ENCODE peak calls at places on chromosomes 4 and X, in nine cellular contexts. O is LNCaP clone FGC, S is fibroblast of villous mesenchyme, V is lung, T is thyroid gland, P is NB4, N is Panc1, I is A673, X is body of pancreas. W is an unnamed sample.

GRCh38 chrX:54776987-54777672 is 20.9 kb downstream of the ITIH6 start:
- DNase-seq in I (no peak), N (no peak), P (no peak), T (no peak), O (no peak), S (no peak), V (no peak), X (no peak), W (no peak)

GRCh38 chr4:156298230-156298629 is 344.6 kb upstream of the CTSO start:
- DNase-seq in V (no peak), O (no peak), S (peak; percentile 21), N (no peak), P (no peak), T (no peak), X (no peak), I (peak; percentile 24), W (no peak)

GRCh38 chr4:175536852-175537453 is 275.1 kb downstream of the GPM6A start:
- DNase-seq in V (no peak), T (no peak), O (peak; percentile 28), X (no peak), S (peak; percentile 40), I (peak; percentile 71), P (peak; percentile 59), N (peak; percentile 62), W (no peak)

GRCh38 chr4:148073349-148073748 is 341.5 kb downstream of the ARHGAP10 start:
- DNase-seq in T (no peak), O (no peak), X (no peak), I (no peak), V (no peak), P (no peak), N (no peak), S (no peak), W (no peak)

GRCh38 chr4:129233691-129234090 is 137.7 kb downstream of the C4orf33 start:
- DNase-seq in T (no peak), N (no peak), S (no peak), V (no peak), X (no peak), P (no peak), I (no peak), O (no peak), W (no peak)

GRCh38 chr4:186137193-186137792 is 32.8 kb downstream of the FAM149A start:
- DNase-seq in X (no peak), O (no peak), V (no peak), T (no peak), N (no peak), I (peak; percentile 38), S (peak; percentile 25), P (peak; percentile 21), W (no peak)

GRCh38 chr4:86706923-86707597 is 112.9 kb downstream of the PTPN13 start:
- DNase-seq in O (no peak), T (no peak), V (no peak), P (peak; percentile 2), I (peak; percentile 21), N (no peak), X (no peak), S (peak; percentile 86), W (no peak)

GRCh38 chr4:35541146-35541887 is 703.0 kb downstream of the ARAP2 start:
- DNase-seq in O (no peak), T (no peak), N (no peak), P (no peak), X (no peak), S (no peak), I (no peak), V (no peak), W (peak; percentile 69)

GRCh38 chrX:1433646-1434357 is 18.9 kb downstream of the ASMTL start:
- DNase-seq in O (no peak), P (no peak), S (no peak), N (no peak), T (no peak), X (no peak), V (no peak), I (no peak), W (peak; percentile 67)

GRCh38 chrX:154712781-154713391 is 38.0 kb downstream of the GAB3 start:
- DNase-seq in V (no peak), N (no peak), O (no peak), S (peak; percentile 66), I (no peak), T (no peak), P (peak; percentile 16), X (no peak), W (no peak)

GRCh38 chr4:83548151-83548905 is 12.4 kb downstream of the GPAT3 start:
- DNase-seq in X (peak; percentile 72), P (peak; percentile 96), V (peak; percentile 77), I (peak; percentile 63), O (peak; percentile 79), S (peak; percentile 91), T (peak; percentile 75), N (peak; percentile 96), W (no peak)

GRCh38 chr4:63492515-63492914 is 916.7 kb downstream of the TECRL start:
- DNase-seq in S (no peak), I (no peak), T (no peak), V (no peak), X (no peak), P (no peak), O (no peak), N (no peak), W (no peak)

GRCh38 chrX:19670854-19671620 is 155.7 kb upstream of the MAP3K15 start:
- DNase-seq in P (no peak), T (peak; percentile 67), I (peak; percentile 39), O (no peak), V (no peak), S (peak; percentile 77), X (no peak), N (no peak), W (no peak)

GRCh38 chr4:109332926-109333464 is 30.5 kb upstream of the COL25A1 start:
- DNase-seq in O (no peak), V (no peak), X (no peak), N (no peak), S (peak; percentile 7), P (peak; percentile 8), T (no peak), I (peak; percentile 61), W (no peak)

GRCh38 chr4:52983563-52984303 is 121.6 kb downstream of the RASL11B start:
- DNase-seq in P (peak; percentile 68), S (peak; percentile 75), I (peak; percentile 49), X (no peak), N (peak; percentile 18), T (no peak), O (peak; percentile 30), V (no peak), W (no peak)

GRCh38 chrX:17369294-17369693 is 5.7 kb upstream of the NHS start:
- DNase-seq in I (peak; percentile 34), X (no peak), N (no peak), V (no peak), O (no peak), S (no peak), T (no peak), P (no peak), W (no peak)

GRCh38 chr4:109811707-109812106 is 3.9 kb upstream of the GAR1 start:
- DNase-seq in V (no peak), O (no peak), I (no peak), X (no peak), S (no peak), T (no peak), N (no peak), P (no peak), W (no peak)

DNA sequence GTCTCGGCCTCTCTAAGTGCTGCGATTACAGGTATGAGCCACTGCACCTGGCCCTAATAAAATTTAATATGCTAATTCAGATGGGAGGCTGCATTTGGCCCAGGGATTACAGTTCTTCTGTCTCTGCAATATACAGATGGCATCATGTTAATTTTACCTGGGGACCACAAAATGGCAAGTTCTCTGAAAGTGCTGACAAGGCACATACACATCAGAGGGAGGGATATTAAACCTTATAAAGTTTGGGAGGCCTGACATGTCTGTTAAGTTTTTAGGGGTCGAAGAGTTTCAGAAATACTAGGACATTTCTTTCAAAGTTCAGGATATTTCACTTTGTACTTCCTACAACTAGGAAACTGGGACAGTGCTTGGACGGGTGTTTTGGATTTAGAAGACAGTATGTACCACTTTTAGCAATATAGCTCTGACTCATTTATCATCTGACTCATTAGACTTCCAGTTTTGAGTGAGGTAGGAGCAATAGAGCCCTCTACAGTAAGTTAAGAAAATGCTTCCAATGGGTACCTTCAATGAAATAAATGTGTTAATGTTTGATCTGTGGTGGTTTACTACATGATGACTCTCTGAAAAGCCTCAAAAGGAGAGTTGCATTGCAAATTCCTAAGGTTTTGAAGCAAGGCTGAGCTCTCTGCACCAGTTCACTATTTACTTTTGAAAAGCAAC is 981.0 kb upstream of the HS3ST1 start:
- DNase-seq in I (no peak), N (no peak), X (no peak), T (no peak), P (peak; percentile 35), O (no peak), S (peak; percentile 15), V (no peak), W (no peak)
- TF ChIP-seq CTCF in I (no peak), N (no peak), X (no peak), T (no peak), P (no peak), O (peak; percentile 27), S (no peak), V (no peak), W (no peak)

DNA sequence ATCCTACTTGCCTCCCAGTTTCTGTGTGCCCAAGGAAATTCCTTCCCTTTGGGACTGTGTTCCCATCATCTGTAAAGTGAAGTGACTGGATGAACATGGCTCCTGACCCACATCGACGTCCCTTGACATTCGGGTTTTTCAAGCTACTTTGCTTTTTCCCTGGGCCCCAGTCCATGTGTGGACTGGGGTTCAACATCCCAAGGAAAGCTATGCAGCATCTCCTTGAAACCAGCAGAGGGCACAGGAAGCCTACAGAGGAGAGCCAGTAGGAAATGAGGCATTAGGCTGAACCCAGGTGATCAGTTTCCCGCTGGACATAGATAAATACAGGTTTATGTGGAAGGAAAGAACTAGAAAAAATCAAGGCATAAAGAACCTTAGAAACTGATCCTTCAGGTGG is 145.1 kb upstream of the ARHGEF9 start:
- DNase-seq in S (no peak), I (no peak), P (peak; percentile 10), N (no peak), V (no peak), X (peak; percentile 16), O (no peak), T (no peak), W (no peak)
- TF ChIP-seq CTCF in S (no peak), I (no peak), P (no peak), N (peak; percentile 65), V (no peak), X (no peak), O (peak; percentile 56), T (no peak), W (peak; percentile 73)

DNA sequence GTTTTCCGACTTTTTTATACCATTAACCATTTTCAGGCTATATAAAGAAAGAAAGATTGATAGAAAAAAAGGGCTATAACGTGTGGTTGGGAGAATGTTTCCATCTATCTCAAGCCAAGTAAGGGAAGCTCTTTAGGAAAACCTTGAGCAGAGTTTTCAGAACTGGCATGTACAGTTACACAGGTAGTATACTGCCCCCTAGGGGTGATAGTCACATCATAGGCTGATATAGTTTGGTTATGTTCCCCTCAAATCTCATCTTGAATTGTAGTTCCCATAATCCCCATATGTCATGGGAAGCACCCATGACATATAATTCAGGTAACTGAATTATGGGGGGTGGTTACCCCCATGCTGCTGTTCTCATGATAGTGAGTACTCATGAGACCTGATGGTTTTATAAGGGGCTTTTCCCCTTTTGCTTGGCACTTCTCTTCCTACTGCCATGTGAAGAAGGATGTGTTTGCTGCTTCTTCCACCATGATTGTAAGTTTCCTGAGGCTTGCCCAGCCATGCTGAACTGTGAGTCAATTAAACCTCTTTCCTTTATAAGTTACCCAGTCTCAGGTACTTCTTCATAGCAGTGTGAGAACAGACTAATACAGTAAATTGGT is 186.8 kb downstream of the TMA16 start:
- DNase-seq in T (no peak), P (peak; percentile 61), V (no peak), N (no peak), O (peak; percentile 7), X (no peak), S (peak; percentile 22), I (peak; percentile 70), W (no peak)
- TF ChIP-seq CTCF in T (no peak), P (peak; percentile 55), V (peak; percentile 41), N (peak; percentile 45), O (peak; percentile 70), X (peak; percentile 20), S (peak; percentile 47), I (peak; percentile 69), W (peak; percentile 75)

GRCh38 chr4:102610476-102610875 is 109.3 kb downstream of the NFKB1 start:
- DNase-seq in O (no peak), I (no peak), S (no peak), N (no peak), T (no peak), P (no peak), V (no peak), X (no peak), W (no peak)
- TF ChIP-seq CTCF in O (no peak), I (no peak), S (no peak), N (no peak), T (no peak), P (no peak), V (no peak), X (no peak), W (no peak)

W was measured in chondrocyte.